ENCODE peak calls at places on chromosomes 5 and 9, in five cellular contexts. V is AG04450, E is suprapubic skin, G is heart right ventricle, K is substantia nigra. L is an unnamed sample.

GRCh38 chr9:88243736-88244135 is 105.5 kb upstream of the SPATA31C2 start:
- DNase-seq in V (no peak), E (no peak), G (no peak), K (no peak), L (no peak)

GRCh38 chr5:178207183-178207916 is 3.0 kb downstream of the HNRNPAB start:
- DNase-seq in V (no peak), E (peak), G (no peak), K (no peak), L (no peak)

GRCh38 chr5:37002176-37002751 is 125.7 kb downstream of the NIPBL start:
- DNase-seq in V (no peak), E (no peak), G (no peak), K (no peak), L (no peak)

GRCh38 chr5:154494036-154494435 is 16.0 kb upstream of the HAND1 start:
- DNase-seq in V (no peak), E (peak), G (no peak), K (no peak), L (no peak)

GRCh38 chr9:129101279-129101678 is 9.3 kb downstream of the CRAT start:
- DNase-seq in V (no peak), E (no peak), G (no peak), K (no peak), L (no peak)

GRCh38 chr9:111828193-111828592 is 33.5 kb upstream of the SHOC1 start:
- DNase-seq in V (no peak), E (no peak), G (no peak), K (no peak), L (no peak)

GRCh38 chr9:37410969-37411785 is 11.3 kb upstream of the GRHPR start:
- DNase-seq in V (no peak), E (no peak), G (no peak), K (no peak), L (no peak)

GRCh38 chr5:116645627-116646026 is 71.0 kb upstream of the SEMA6A start:
- DNase-seq in V (no peak), E (no peak), G (no peak), K (no peak), L (no peak)

GRCh38 chr5:74619308-74619707 is 21.2 kb downstream of the ENC1 start:
- DNase-seq in V (no peak), E (no peak), G (no peak), K (no peak), L (no peak)

GRCh38 chr5:107248065-107248695 is 422.6 kb downstream of the EFNA5 start:
- DNase-seq in V (no peak), E (no peak), G (peak), K (peak), L (peak)

GRCh38 chr5:81633916-81634315 is 117.0 kb downstream of the SSBP2 start:
- DNase-seq in V (no peak), E (no peak), G (no peak), K (no peak), L (no peak)

GRCh38 chr5:32388429-32389111 is 56.0 kb downstream of the ZFR start:
- DNase-seq in V (peak), E (no peak), G (no peak), K (no peak), L (no peak)

GRCh38 chr5:142699105-142699720 is 13.3 kb upstream of the FGF1 start:
- DNase-seq in V (peak), E (peak), G (peak), K (peak), L (peak)
- H3K27ac ChIP-seq in V (no peak), E (no peak), G (peak), K (peak), L (peak)

GRCh38 chr5:140220032-140220697 is 45.2 kb downstream of the CYSTM1 start:
- DNase-seq in V (no peak), E (no peak), G (no peak), K (no peak), L (no peak)

GRCh38 chr5:140222416-140222815 is 47.4 kb downstream of the CYSTM1 start:
- DNase-seq in V (no peak), E (no peak), G (no peak), K (no peak), L (no peak)

GRCh38 chr5:140223567-140223966 is 48.6 kb downstream of the CYSTM1 start:
- DNase-seq in V (no peak), E (no peak), G (no peak), K (no peak), L (no peak)

GRCh38 chr5:140220698-140221064 is 45.7 kb downstream of the CYSTM1 start:
- DNase-seq in V (no peak), E (no peak), G (no peak), K (no peak), L (no peak)

GRCh38 chr5:140221697-140222223 is 46.8 kb downstream of the CYSTM1 start:
- DNase-seq in V (peak), E (no peak), G (no peak), K (no peak), L (no peak)
- H3K27ac ChIP-seq in V (peak), E (peak), G (peak), K (no peak), L (no peak)

GRCh38 chr9:34124923-34125322 is 1.6 kb downstream of the DCAF12 start:
- DNase-seq in V (no peak), E (no peak), G (no peak), K (no peak), L (no peak)

GRCh38 chr9:34123682-34124081 is 2.8 kb downstream of the DCAF12 start:
- DNase-seq in V (no peak), E (no peak), G (no peak), K (peak), L (no peak)

GRCh38 chr9:34119713-34120112 is 6.8 kb downstream of the DCAF12 start:
- DNase-seq in V (no peak), E (no peak), G (no peak), K (no peak), L (no peak)

GRCh38 chr9:34124103-34124502 is 2.4 kb downstream of the DCAF12 start:
- DNase-seq in V (no peak), E (no peak), G (no peak), K (no peak), L (no peak)

DNA sequence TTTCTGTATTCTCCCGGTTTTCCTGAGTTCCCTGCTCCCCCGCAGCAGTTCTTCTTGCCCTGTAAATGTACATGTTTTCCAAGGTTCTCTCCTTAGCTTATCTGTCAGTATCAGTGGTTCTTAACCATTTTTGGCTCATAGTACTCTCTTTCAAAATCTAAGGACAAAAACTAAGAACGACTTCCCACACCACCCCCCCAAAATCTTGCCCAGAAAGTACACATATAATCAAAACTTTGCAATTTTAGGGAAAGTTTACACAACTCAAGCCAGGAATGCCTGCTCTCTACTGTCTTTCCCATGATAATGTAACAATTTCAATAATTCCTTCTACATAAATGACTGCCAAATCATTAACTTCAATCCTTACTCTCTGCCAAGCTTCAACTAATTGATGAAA is 4.5 kb downstream of the DCAF12 start:
- DNase-seq in V (no peak), E (no peak), G (no peak), K (no peak), L (no peak)
- H3K27ac ChIP-seq in V (no peak), E (no peak), G (no peak), K (no peak), L (no peak)

DNA sequence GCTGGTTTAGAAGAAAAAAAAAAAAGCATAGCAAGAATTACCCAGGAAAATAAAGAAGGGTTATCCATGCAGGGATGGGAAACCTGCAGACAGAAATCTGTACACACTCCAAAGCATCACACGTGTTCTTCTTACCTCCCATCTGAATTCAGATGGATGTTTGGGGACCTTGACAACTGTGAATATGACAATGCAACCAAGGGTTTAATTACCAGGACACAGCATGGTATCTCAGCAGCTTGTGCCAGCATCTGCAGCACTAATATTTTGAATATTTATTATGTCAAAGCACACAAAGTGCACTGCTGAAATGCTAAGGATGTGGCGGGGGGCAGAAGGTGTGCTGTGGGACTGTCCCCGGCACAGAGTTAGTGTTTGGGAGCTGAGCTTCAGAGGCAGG is 47.9 kb downstream of the SLIT3 start:
- DNase-seq in V (no peak), E (no peak), G (no peak), K (no peak), L (no peak)
- H3K27ac ChIP-seq in V (no peak), E (no peak), G (no peak), K (no peak), L (no peak)

GRCh38 chr9:127637322-127637847 is 25.3 kb downstream of the STXBP1 start:
- DNase-seq in V (peak), E (no peak), G (no peak), K (no peak), L (no peak)
- H3K27ac ChIP-seq in V (peak), E (no peak), G (peak), K (no peak), L (no peak)

L was measured in caudate nucleus.